ENCODE peak calls at places on chromosomes 11 and 22, in five cellular contexts. I, O, F, Q and J are unnamed samples.

GRCh38 chr22:42642801-42643631 is 2.6 kb upstream of the ATP5MGL start:
- DNase-seq in I (no peak), O (no peak), F (no peak), Q (no peak), J (no peak)

GRCh38 chr22:20581503-20582170 is 74.2 kb downstream of the MED15 start:
- DNase-seq in I (no peak), O (no peak), F (no peak), Q (no peak), J (peak)

GRCh38 chr11:110044226-110044968 is 48.8 kb upstream of the ZC3H12C start:
- DNase-seq in I (no peak), O (no peak), F (no peak), Q (no peak), J (no peak)

GRCh38 chr11:16897460-16898061 is 116.7 kb downstream of the PLEKHA7 start:
- DNase-seq in I (peak), O (peak), F (no peak), Q (no peak), J (peak)

GRCh38 chr11:83257638-83258229 is 28.4 kb downstream of the CCDC90B start:
- DNase-seq in I (no peak), O (no peak), F (peak), Q (peak), J (no peak)

GRCh38 chr22:39242809-39243442 is 1.9 kb downstream of the PDGFB start:
- DNase-seq in I (no peak), O (no peak), F (no peak), Q (peak), J (peak)

GRCh38 chr22:22959147-22959827 is 71.7 kb downstream of the IGLL5 start:
- DNase-seq in I (peak), O (no peak), F (peak), Q (peak), J (peak)

GRCh38 chr11:47905358-47906059 is 57.4 kb upstream of the NUP160 start:
- DNase-seq in I (no peak), O (no peak), F (peak), Q (peak), J (no peak)

GRCh38 chr11:121112498-121113455 is 11.7 kb downstream of the TECTA start:
- DNase-seq in I (peak), O (peak), F (peak), Q (peak), J (peak)

GRCh38 chr22:42611076-42611475 is 3.6 kb downstream of the POLDIP3 start:
- DNase-seq in I (no peak), O (no peak), F (peak), Q (no peak), J (no peak)

GRCh38 chr11:61679893-61680621 is at the start of gene DAGLA:
- DNase-seq in I (peak), O (no peak), F (peak), Q (peak), J (peak)

GRCh38 chr11:27875480-27876208 is 175.4 kb upstream of the BDNF start:
- DNase-seq in I (no peak), O (no peak), F (no peak), Q (no peak), J (no peak)

GRCh38 chr11:10629431-10630002 is 61.1 kb upstream of the LYVE1 start:
- DNase-seq in I (no peak), O (no peak), F (no peak), Q (no peak), J (no peak)

GRCh38 chr22:47355388-47355725 is 592.9 kb downstream of the TBC1D22A start:
- DNase-seq in I (no peak), O (no peak), F (no peak), Q (no peak), J (no peak)

GRCh38 chr22:37557321-37558001 is 2.8 kb upstream of the CDC42EP1 start:
- DNase-seq in I (no peak), O (no peak), F (no peak), Q (no peak), J (peak)

GRCh38 chr11:17164361-17165246 is 43.2 kb downstream of the PIK3C2A start:
- DNase-seq in I (no peak), O (no peak), F (peak), Q (peak), J (no peak)

GRCh38 chr22:41648431-41648830 is 27.3 kb downstream of the XRCC6 start:
- DNase-seq in I (no peak), O (no peak), F (no peak), Q (no peak), J (no peak)

GRCh38 chr11:34348919-34349318 is 8.9 kb downstream of the ABTB2 start:
- DNase-seq in I (no peak), O (no peak), F (peak), Q (peak), J (peak)

GRCh38 chr22:39316440-39317083 is 2.9 kb downstream of the RPL3 start:
- DNase-seq in I (peak), O (no peak), F (peak), Q (peak), J (peak)

GRCh38 chr11:40037005-40037404 is 1422.4 kb downstream of the LRRC4C start:
- DNase-seq in I (no peak), O (no peak), F (no peak), Q (no peak), J (peak)

GRCh38 chr11:19651654-19652053 is 61.0 kb upstream of the NAV2 start:
- DNase-seq in I (no peak), O (no peak), F (peak), Q (no peak), J (no peak)

GRCh38 chr11:13368041-13368446 is 90.5 kb downstream of the BMAL1 start:
- DNase-seq in I (no peak), O (no peak), F (peak), Q (no peak), J (no peak)

GRCh38 chr11:65911682-65912568 is 6.9 kb downstream of the C11orf68 start:
- DNase-seq in I (no peak), O (no peak), F (peak), Q (peak), J (peak)

GRCh38 chr11:46347637-46348311 is 511 bp downstream of the DGKZ start:
- DNase-seq in I (no peak), O (no peak), F (no peak), Q (no peak), J (no peak)

GRCh38 chr22:45631839-45632238 is 39.8 kb upstream of the ATXN10 start:
- DNase-seq in I (no peak), O (no peak), F (no peak), Q (no peak), J (no peak)

GRCh38 chr11:43997022-43997665 is 50.6 kb upstream of the ACCSL start:
- DNase-seq in I (no peak), O (no peak), F (no peak), Q (no peak), J (no peak)

GRCh38 chr22:33658775-33659174 is 261.5 kb downstream of the LARGE1 start:
- DNase-seq in I (no peak), O (no peak), F (peak), Q (peak), J (no peak)

GRCh38 chr11:42707541-42707940 is 604.3 kb upstream of the API5 start:
- DNase-seq in I (no peak), O (no peak), F (no peak), Q (no peak), J (no peak)

GRCh38 chr11:12126352-12127019 is 16.1 kb downstream of the MICAL2 start:
- DNase-seq in I (no peak), O (no peak), F (peak), Q (peak), J (no peak)

GRCh38 chr22:39433476-39434242 is 23.2 kb upstream of the MGAT3 start:
- DNase-seq in I (no peak), O (no peak), F (no peak), Q (no peak), J (no peak)

GRCh38 chr11:31870609-31871309 is 59.6 kb upstream of the PAX6 start:
- DNase-seq in I (peak), O (peak), F (peak), Q (peak), J (peak)

GRCh38 chr11:64164392-64165312 is 1.3 kb downstream of the MACROD1 start:
- DNase-seq in I (no peak), O (no peak), F (no peak), Q (no peak), J (peak)

GRCh38 chr11:64165482-64165841 is 451 bp downstream of the MACROD1 start:
- DNase-seq in I (no peak), O (no peak), F (no peak), Q (no peak), J (no peak)

GRCh38 chr11:64170419-64170818 is 4.5 kb upstream of the MACROD1 start:
- DNase-seq in I (no peak), O (no peak), F (no peak), Q (no peak), J (no peak)

GRCh38 chr11:64163951-64164350 is 2.0 kb downstream of the MACROD1 start:
- DNase-seq in I (no peak), O (no peak), F (no peak), Q (no peak), J (no peak)

GRCh38 chr11:64165842-64166635 is at the start of gene MACROD1:
- DNase-seq in I (peak), O (no peak), F (peak), Q (peak), J (peak)
- H3K23ac ChIP-seq in I (peak), O (no peak), F (peak), Q (peak), J (no peak)

GRCh38 chr11:76891285-76891684 is 30.6 kb downstream of the ACER3 start:
- DNase-seq in I (no peak), O (no peak), F (no peak), Q (no peak), J (no peak)

GRCh38 chr11:76888989-76889388 is 28.3 kb downstream of the ACER3 start:
- DNase-seq in I (no peak), O (no peak), F (peak), Q (no peak), J (no peak)

GRCh38 chr11:76889414-76889975 is 28.8 kb downstream of the ACER3 start:
- DNase-seq in I (no peak), O (no peak), F (no peak), Q (peak), J (no peak)

GRCh38 chr11:76892305-76892704 is 31.6 kb downstream of the ACER3 start:
- DNase-seq in I (no peak), O (no peak), F (no peak), Q (no peak), J (no peak)

DNA sequence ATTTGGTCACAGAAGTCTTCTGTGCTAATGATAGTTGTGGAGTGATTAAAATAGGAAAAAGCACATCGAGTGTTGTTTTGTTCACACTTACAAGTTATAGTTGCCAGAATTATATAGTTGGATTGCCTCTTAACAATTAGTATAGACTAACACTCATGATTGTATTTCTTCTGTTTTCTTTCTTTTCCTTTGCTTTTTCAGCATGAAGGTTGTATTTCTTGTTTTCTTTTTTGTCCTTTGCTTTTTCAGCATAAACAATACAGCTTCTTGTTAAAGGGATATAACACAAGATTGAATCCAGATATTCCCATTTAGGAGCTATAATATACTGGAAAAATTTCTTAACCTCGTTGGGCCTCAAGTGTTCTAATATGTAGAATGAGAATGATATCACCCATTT is 31.1 kb downstream of the ACER3 start:
- DNase-seq in I (no peak), O (no peak), F (no peak), Q (no peak), J (no peak)
- H3K23ac ChIP-seq in I (no peak), O (no peak), F (no peak), Q (no peak), J (no peak)

GRCh38 chr11:9613830-9614762 is 40.6 kb downstream of the WEE1 start:
- DNase-seq in I (peak), O (no peak), F (peak), Q (peak), J (peak)
- H3K23ac ChIP-seq in I (no peak), O (no peak), F (peak), Q (no peak), J (no peak)

DNA sequence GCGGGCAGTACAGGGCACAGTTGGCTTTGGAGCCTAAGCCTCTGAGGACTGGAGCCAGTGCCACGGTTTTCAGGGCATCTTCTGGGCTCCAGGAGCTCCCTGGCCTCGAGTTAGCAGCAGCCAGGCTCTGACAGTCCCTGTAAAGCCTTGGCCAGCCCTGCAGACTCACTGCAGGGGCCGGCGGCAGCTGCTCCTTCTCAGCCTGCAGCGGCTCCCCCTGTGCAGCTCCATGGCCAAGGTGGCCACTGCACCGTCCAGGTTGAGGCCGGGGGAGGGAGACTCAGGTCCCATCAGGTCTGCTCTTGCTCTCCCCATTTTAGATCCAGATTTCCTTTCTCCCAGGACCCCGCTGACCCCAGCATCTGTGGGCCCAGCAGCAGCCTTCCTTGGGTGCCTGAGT is 1461.1 kb downstream of the BRD1 start:
- DNase-seq in I (no peak), O (no peak), F (no peak), Q (no peak), J (no peak)
- H3K23ac ChIP-seq in I (no peak), O (no peak), F (no peak), Q (no peak), J (no peak)

DNA sequence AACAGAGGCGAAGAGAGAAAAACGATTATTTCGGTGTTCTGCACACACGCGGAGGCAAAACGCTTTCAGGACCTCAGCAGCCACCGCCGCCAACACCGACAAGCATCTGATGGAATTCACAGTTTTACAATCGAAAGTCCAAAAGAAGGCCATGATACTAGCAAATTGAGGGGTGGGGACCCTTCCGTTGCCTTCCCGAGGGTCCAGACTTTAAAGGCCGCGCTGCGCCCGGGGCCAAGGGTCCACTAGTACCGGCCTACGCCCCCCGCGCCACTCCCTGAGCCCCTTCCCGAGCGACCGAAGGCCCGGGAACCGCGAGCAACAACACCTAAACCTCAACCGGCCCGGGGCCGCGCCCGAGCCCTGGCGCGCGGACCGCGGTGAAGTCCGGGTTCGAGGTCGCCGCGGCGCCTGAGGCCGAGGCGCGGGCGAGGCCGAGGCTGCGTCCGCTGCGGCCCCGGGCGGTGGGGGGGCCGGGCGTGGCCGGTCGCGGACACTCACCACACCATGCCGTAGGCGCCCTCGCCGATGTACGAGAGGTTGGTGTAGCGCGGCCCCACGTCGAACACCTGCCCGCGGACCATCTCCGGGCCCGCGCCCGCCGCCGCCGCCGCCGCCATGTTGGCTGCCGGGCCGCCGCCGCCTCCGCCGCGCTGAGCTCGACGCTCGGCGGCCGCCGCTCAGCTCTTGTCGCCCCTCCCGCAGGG is 471 bp downstream of the MAPK1 start:
- DNase-seq in I (peak), O (no peak), F (no peak), Q (no peak), J (no peak)
- H3K23ac ChIP-seq in I (peak), O (no peak), F (peak), Q (peak), J (no peak)

GRCh38 chr11:70016666-70017347 is 61.3 kb upstream of the ANO1 start:
- DNase-seq in I (no peak), O (no peak), F (peak), Q (peak), J (no peak)
- H3K23ac ChIP-seq in I (no peak), O (no peak), F (peak), Q (peak), J (no peak)

DNA sequence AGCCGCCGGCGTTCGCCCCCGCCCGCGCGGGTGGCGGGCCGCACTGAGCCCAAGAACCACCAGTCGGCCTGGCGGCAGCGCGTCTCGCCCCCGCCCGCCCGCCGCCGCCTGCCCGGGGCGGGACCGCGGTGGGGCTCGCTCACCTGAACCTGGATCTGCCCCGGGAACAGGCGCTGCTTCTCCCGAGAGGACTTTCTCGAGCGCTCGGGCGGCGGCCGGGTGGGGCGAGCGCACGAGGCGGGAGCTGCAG is 178 bp downstream of the MYH9 start:
- DNase-seq in I (no peak), O (no peak), F (no peak), Q (no peak), J (no peak)
- H3K23ac ChIP-seq in I (peak), O (no peak), F (no peak), Q (peak), J (no peak)

GRCh38 chr22:27785818-27786217 is 15.7 kb downstream of the MN1 start:
- DNase-seq in I (no peak), O (no peak), F (no peak), Q (no peak), J (no peak)

GRCh38 chr22:27783436-27784098 is 18.0 kb downstream of the MN1 start:
- DNase-seq in I (no peak), O (no peak), F (no peak), Q (no peak), J (no peak)

GRCh38 chr22:27788889-27789288 is 12.7 kb downstream of the MN1 start:
- DNase-seq in I (no peak), O (no peak), F (no peak), Q (no peak), J (no peak)

GRCh38 chr22:27784099-27784446 is 17.5 kb downstream of the MN1 start:
- DNase-seq in I (no peak), O (no peak), F (no peak), Q (no peak), J (no peak)

DNA sequence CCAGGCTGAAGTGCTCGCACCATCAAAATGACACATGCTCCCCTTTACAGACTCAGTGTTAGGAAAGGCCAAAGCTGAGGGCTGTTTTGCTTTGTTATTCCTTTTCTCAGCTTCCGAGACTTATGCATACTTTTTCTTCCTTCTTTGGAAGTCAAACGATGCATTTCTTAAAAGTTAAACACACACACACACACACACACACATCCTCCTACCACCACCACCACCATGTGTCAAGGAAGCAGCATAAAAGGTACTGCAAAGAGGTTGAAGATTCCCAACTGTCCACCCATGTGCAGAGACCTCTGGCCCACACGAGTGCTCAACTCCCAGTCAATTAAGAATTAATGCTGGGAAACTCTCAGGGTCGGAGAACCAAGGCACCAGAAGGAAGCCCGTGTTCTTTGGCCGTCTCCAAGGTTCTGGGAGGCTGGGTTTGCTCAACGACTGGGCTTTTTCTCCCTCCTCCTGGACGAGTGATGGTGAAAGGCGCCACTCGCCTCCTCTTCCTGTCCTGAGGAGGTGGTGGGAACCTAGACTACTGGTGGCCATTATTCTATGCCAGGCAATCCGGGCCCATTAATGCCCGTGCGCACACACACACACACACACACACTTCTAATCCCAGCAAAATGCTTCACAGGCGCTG is 15.2 kb downstream of the MN1 start:
- DNase-seq in I (no peak), O (no peak), F (no peak), Q (no peak), J (no peak)
- H3K23ac ChIP-seq in I (no peak), O (no peak), F (no peak), Q (no peak), J (no peak)

DNA sequence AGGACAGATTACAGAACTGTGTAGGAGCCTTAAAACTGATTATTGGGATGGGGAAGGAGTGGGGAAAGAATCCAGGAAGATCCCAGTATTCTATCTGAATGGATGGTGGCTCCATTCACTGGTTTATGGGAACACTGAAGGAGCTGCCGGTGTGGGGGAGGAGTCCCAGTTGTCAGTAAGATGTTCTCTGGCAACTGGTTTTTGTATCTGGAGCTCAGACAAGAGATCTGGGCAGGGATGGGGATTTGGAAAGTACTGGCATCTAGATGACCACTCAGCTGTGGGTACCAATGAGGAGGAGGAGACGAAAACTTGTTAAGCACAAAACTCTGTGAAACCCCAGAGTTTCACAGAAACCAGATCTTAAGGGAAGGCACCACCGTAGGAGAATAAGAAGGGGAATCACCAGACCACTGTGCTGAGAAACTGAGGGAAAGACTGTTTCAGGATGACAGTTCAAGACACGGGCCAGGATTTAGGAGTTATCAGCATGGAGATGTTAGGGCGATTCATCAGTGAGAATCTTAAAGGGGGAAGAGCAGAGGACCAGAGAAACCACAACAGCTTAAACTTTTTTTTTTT is 28.1 kb downstream of the LDLRAD3 start:
- DNase-seq in I (no peak), O (no peak), F (no peak), Q (no peak), J (no peak)
- H3K23ac ChIP-seq in I (no peak), O (no peak), F (no peak), Q (no peak), J (peak)